ENCODE peak calls at places on chromosome 13, in five cellular contexts. One of them, this sample, is unnamed.

GRCh38 chr13:96089749-96090239 is at the start of gene HS6ST3:
- DNase-seq in activated CD4-positive, alpha-beta T cell treated with anti-CD3 and anti-CD28 coated beads for 1 hour: no peak
- DNase-seq in T-cell: no peak
- DNase-seq in GM12865: peak
- DNase-seq in COR-L47: peak
- DNase-seq in this sample: peak

GRCh38 chr13:77207943-77208342 is 119.0 kb downstream of the MYCBP2 start:
- DNase-seq in T-cell: no peak
- DNase-seq in COR-L47: no peak
- DNase-seq in activated CD4-positive, alpha-beta T cell treated with anti-CD3 and anti-CD28 coated beads for 1 hour: no peak
- DNase-seq in GM12865: no peak
- DNase-seq in this sample: no peak

GRCh38 chr13:41500501-41500900 is 43.2 kb downstream of the RGCC start:
- DNase-seq in activated CD4-positive, alpha-beta T cell treated with anti-CD3 and anti-CD28 coated beads for 1 hour: no peak
- DNase-seq in COR-L47: no peak
- DNase-seq in GM12865: peak
- DNase-seq in T-cell: no peak
- DNase-seq in this sample: no peak

GRCh38 chr13:36421447-36421846 is 10.8 kb upstream of the CCNA1 start:
- DNase-seq in activated CD4-positive, alpha-beta T cell treated with anti-CD3 and anti-CD28 coated beads for 1 hour: no peak
- DNase-seq in COR-L47: no peak
- DNase-seq in T-cell: no peak
- DNase-seq in GM12865: no peak
- DNase-seq in this sample: no peak

GRCh38 chr13:34208326-34208725 is 390.4 kb downstream of the RFC3 start:
- DNase-seq in GM12865: no peak
- DNase-seq in T-cell: no peak
- DNase-seq in COR-L47: no peak
- DNase-seq in activated CD4-positive, alpha-beta T cell treated with anti-CD3 and anti-CD28 coated beads for 1 hour: no peak
- DNase-seq in this sample: no peak

GRCh38 chr13:74206061-74206561 is 71.9 kb upstream of the KLF12 start:
- DNase-seq in T-cell: no peak
- DNase-seq in GM12865: no peak
- DNase-seq in activated CD4-positive, alpha-beta T cell treated with anti-CD3 and anti-CD28 coated beads for 1 hour: no peak
- DNase-seq in COR-L47: no peak
- DNase-seq in this sample: peak

GRCh38 chr13:96982672-96983071 is 11.6 kb downstream of the OXGR1 start:
- DNase-seq in GM12865: no peak
- DNase-seq in activated CD4-positive, alpha-beta T cell treated with anti-CD3 and anti-CD28 coated beads for 1 hour: no peak
- DNase-seq in T-cell: no peak
- DNase-seq in COR-L47: no peak
- DNase-seq in this sample: no peak

GRCh38 chr13:26011996-26012688 is 39.7 kb downstream of the SHISA2 start:
- DNase-seq in activated CD4-positive, alpha-beta T cell treated with anti-CD3 and anti-CD28 coated beads for 1 hour: peak
- DNase-seq in GM12865: no peak
- DNase-seq in COR-L47: no peak
- DNase-seq in T-cell: peak
- DNase-seq in this sample: no peak

GRCh38 chr13:50676602-50677001 is 166.9 kb downstream of the DLEU7 start:
- DNase-seq in GM12865: peak
- DNase-seq in COR-L47: no peak
- DNase-seq in T-cell: peak
- DNase-seq in activated CD4-positive, alpha-beta T cell treated with anti-CD3 and anti-CD28 coated beads for 1 hour: no peak
- DNase-seq in this sample: no peak

GRCh38 chr13:73228546-73228945 is 169.7 kb downstream of the KLF5 start:
- DNase-seq in activated CD4-positive, alpha-beta T cell treated with anti-CD3 and anti-CD28 coated beads for 1 hour: no peak
- DNase-seq in GM12865: no peak
- DNase-seq in COR-L47: no peak
- DNase-seq in T-cell: no peak
- DNase-seq in this sample: no peak

GRCh38 chr13:111962431-111962891 is 104.5 kb upstream of the SOX1 start:
- DNase-seq in COR-L47: no peak
- DNase-seq in activated CD4-positive, alpha-beta T cell treated with anti-CD3 and anti-CD28 coated beads for 1 hour: no peak
- DNase-seq in T-cell: no peak
- DNase-seq in GM12865: no peak
- DNase-seq in this sample: no peak

GRCh38 chr13:30463820-30464495 is 1.8 kb downstream of the HMGB1 start:
- DNase-seq in activated CD4-positive, alpha-beta T cell treated with anti-CD3 and anti-CD28 coated beads for 1 hour: peak
- DNase-seq in COR-L47: peak
- DNase-seq in T-cell: peak
- DNase-seq in GM12865: peak
- DNase-seq in this sample: no peak

GRCh38 chr13:106490887-106491321 is 44.6 kb downstream of the EFNB2 start:
- DNase-seq in COR-L47: no peak
- DNase-seq in activated CD4-positive, alpha-beta T cell treated with anti-CD3 and anti-CD28 coated beads for 1 hour: no peak
- DNase-seq in GM12865: peak
- DNase-seq in T-cell: no peak
- DNase-seq in this sample: no peak

GRCh38 chr13:111876506-111876905 is 190.4 kb upstream of the SOX1 start:
- DNase-seq in COR-L47: no peak
- DNase-seq in activated CD4-positive, alpha-beta T cell treated with anti-CD3 and anti-CD28 coated beads for 1 hour: no peak
- DNase-seq in GM12865: no peak
- DNase-seq in T-cell: no peak
- DNase-seq in this sample: no peak